ENCODE peak calls at places on chromosomes 2 and 18, in eight cellular contexts. O is ovary, H is stomach, B is K562, G is adrenal gland, K is A549, S is thyroid gland, R is tibial nerve. U is an unnamed sample.
A peak's percentile ranks its signal among the peaks of the same experiment; 100 is the strongest.

GRCh38 chr2:158994920-158995676 is 26.7 kb downstream of the TANC1 start:
- DNase-seq in G (no peak), K (no peak), S (no peak), O (no peak), B (no peak), H (no peak), R (no peak), U (no peak)

GRCh38 chr2:212424090-212424489 is 114.5 kb downstream of the ERBB4 start:
- DNase-seq in B (no peak), R (no peak), S (no peak), G (no peak), K (peak; percentile 27), O (no peak), H (no peak), U (no peak)

GRCh38 chr2:54514819-54515569 is 58.9 kb downstream of the SPTBN1 start:
- DNase-seq in O (no peak), S (no peak), G (no peak), H (no peak), B (no peak), K (no peak), R (no peak), U (no peak)

GRCh38 chr2:70420005-70420580 is 118.2 kb upstream of the FAM136A start:
- DNase-seq in R (no peak), G (no peak), H (no peak), S (peak; percentile 6), B (no peak), O (no peak), K (no peak), U (no peak)

GRCh38 chr18:71951021-71951420 is 593.1 kb downstream of the CBLN2 start:
- DNase-seq in H (no peak), B (no peak), G (no peak), K (no peak), S (no peak), O (no peak), R (no peak), U (no peak)

GRCh38 chr2:203763425-203764272 is 57.2 kb downstream of the CD28 start:
- DNase-seq in H (no peak), S (no peak), G (no peak), B (no peak), O (no peak), K (no peak), R (no peak), U (no peak)

GRCh38 chr2:197423307-197423706 is 11.5 kb downstream of the SF3B1 start:
- DNase-seq in B (no peak), O (no peak), K (no peak), S (no peak), G (no peak), R (no peak), H (no peak), U (no peak)

GRCh38 chr18:4283746-4284291 is 171.3 kb downstream of the DLGAP1 start:
- DNase-seq in S (no peak), O (no peak), K (no peak), G (no peak), H (no peak), R (no peak), B (no peak), U (no peak)

GRCh38 chr18:35983818-35984217 is 11.3 kb downstream of the RMP24 start:
- DNase-seq in S (no peak), R (no peak), B (no peak), H (no peak), O (no peak), G (no peak), K (no peak), U (no peak)

GRCh38 chr2:212364586-212364985 is 174.0 kb downstream of the ERBB4 start:
- DNase-seq in B (no peak), K (no peak), O (no peak), S (no peak), H (no peak), G (no peak), R (no peak), U (no peak)

GRCh38 chr2:7593286-7593685 is 676.1 kb downstream of the RNF144A start:
- DNase-seq in S (no peak), B (no peak), H (no peak), K (no peak), R (no peak), O (no peak), G (no peak), U (no peak)

GRCh38 chr18:45571714-45572113 is 43.6 kb upstream of the SLC14A2 start:
- DNase-seq in R (no peak), O (no peak), S (peak; percentile 15), G (no peak), K (no peak), H (no peak), B (peak; percentile 10), U (no peak)

GRCh38 chr18:74869904-74870863 is 272.5 kb downstream of the ZNF407 start:
- DNase-seq in O (no peak), S (no peak), K (no peak), B (no peak), H (no peak), R (no peak), G (no peak), U (no peak)

GRCh38 chr2:28649481-28650260 is 102.0 kb upstream of the PPP1CB start:
- DNase-seq in H (no peak), R (no peak), K (no peak), B (no peak), G (no peak), S (no peak), O (no peak), U (no peak)

GRCh38 chr2:120448427-120448826 is 102.5 kb downstream of the INHBB start:
- DNase-seq in S (no peak), O (no peak), G (no peak), R (no peak), K (no peak), H (no peak), B (no peak), U (no peak)

GRCh38 chr2:187553908-187554703 is at the start of gene TFPI:
- DNase-seq in O (no peak), K (peak; percentile 70), R (no peak), H (no peak), B (peak; percentile 74), S (peak; percentile 12), G (no peak), U (peak; percentile 44)

GRCh38 chr18:48958951-48959350 is 8.2 kb upstream of the SMAD7 start:
- DNase-seq in H (no peak), R (no peak), S (peak; percentile 35), B (no peak), O (no peak), G (no peak), K (no peak), U (no peak)

GRCh38 chr18:48959551-48959920 is 8.8 kb upstream of the SMAD7 start:
- DNase-seq in G (no peak), H (no peak), B (no peak), O (no peak), K (no peak), R (no peak), S (no peak), U (no peak)

GRCh38 chr18:48957136-48957535 is 6.4 kb upstream of the SMAD7 start:
- DNase-seq in B (no peak), S (no peak), R (no peak), G (no peak), K (no peak), O (no peak), H (no peak), U (no peak)

GRCh38 chr18:48956378-48956777 is 5.6 kb upstream of the SMAD7 start:
- DNase-seq in R (no peak), G (no peak), O (no peak), B (no peak), H (no peak), S (no peak), K (no peak), U (no peak)

DNA sequence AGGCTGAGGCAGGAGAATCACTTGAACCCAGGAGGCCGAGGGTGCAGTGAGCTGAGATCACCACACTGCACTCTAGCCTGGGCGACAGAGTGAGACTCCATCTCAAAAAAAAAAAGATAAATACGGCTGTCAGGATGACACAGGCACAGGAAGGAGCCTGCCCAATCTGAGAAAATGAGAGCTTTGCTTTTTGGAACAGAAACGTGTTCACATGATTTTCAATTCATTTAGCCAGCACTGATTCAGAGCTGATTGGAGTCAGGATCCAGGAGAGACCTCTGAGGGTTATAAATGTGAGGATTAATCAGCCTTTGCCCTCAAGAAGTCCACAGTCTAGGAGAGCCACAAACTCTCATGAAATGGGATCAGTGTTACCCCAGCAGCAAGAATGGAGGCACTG is 6.9 kb upstream of the SMAD7 start:
- DNase-seq in R (no peak), O (no peak), H (no peak), B (no peak), S (no peak), G (no peak), K (no peak), U (no peak)
- H3K4me3 ChIP-seq in R (no peak overlapping the region), O (no peak overlapping the region), H (no peak overlapping the region), B (no peak overlapping the region), S (no peak overlapping the region), G (no peak overlapping the region), K (no peak overlapping the region), U (no peak overlapping the region)

DNA sequence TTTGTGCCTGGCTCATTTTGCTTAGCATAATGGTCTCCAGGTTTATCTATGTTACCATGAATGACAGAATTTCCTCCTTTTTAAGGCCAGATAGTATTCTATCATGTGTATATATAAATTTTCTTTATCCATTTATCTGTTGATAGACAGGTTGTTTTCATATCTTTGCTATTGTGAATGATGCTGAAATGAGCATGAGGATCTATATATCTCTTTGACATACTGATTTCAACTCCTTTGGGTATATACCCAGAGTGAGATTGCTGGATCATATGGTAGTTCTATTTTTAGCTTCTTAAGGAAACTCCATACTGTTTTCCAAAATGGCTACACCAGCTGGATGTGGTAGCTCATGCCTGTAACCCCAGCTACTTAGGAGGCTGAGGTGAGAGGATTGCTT is 86.4 kb upstream of the LTBP1 start:
- DNase-seq in O (no peak), S (no peak), B (no peak), H (no peak), R (no peak), K (no peak), G (no peak), U (no peak)
- H3K4me1 ChIP-seq in O (peaks cover 4% of the 10 kb centered on the region), S (peaks cover 6% of the 10 kb centered on the region), B (peaks cover 4% of the 10 kb centered on the region), H (no peaks in the 10 kb centered on the region), R (no peaks in the 10 kb centered on the region), K (peaks cover 30% of the 10 kb centered on the region), G (no peaks in the 10 kb centered on the region), U (no peaks in the 10 kb centered on the region)

DNA sequence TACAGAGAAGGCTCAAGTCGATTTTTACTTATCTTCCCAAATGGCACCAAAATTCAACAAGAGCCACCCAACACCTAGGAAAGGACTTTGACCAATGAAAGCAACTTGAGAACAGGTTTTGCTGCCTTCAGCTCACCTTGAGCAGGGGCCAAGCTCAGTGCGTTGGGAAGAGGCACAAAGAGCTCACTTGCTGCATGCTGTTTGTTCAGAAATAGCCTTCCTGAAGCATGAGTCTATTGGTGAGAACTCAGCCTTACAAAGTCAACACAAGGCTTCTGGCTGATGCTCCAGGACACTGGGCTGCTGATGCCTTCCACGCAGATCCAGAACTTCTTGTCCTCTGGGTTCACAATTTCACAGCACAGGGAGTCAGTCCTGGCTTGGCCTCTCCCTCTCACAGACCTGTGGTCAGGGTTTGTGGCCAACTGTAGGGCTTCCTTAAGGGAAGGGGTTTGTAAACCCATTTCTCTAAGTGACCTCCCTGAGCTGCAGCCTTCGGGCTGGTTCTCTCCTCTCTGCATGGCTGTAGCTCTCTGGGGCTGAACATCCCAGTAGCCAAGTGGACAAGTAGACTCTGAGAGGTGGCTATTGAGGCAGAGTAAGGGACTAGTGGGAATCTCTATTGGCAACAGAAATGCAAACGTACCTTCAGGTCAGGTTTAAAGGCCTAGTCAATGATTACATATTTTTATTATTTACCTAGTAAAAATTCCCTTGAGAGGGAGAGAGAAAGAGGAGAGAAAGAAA is 124.7 kb upstream of the GATA6 start:
- DNase-seq in K (no peak), O (no peak), R (no peak), S (peak; percentile 82), G (no peak), B (no peak), H (peak; percentile 89), U (no peak)
- TF ChIP-seq POLR2A in K (no peak), O (no peak), R (no peak), S (no peak), G (no peak), B (no peak), H (no peak), U (no peak)

GRCh38 chr2:240494194-240494793 is 58.8 kb downstream of the GPC1 start:
- DNase-seq in S (no peak), H (no peak), R (no peak), B (no peak), K (no peak), G (no peak), O (no peak), U (no peak)
- H3K4me3 ChIP-seq in S (no peak overlapping the region), H (no peak overlapping the region), R (no peak overlapping the region), B (no peak overlapping the region), K (no peak overlapping the region), G (no peak overlapping the region), O (no peak overlapping the region), U (no peak overlapping the region)

U was measured in testis.